ENCODE peak calls at places on chromosomes 13 and 19, in eight cellular contexts. C, F, O, S, B, T, Q and E are unnamed samples.

GRCh38 chr19:2719910-2720776 is 1.0 kb downstream of the DIRAS1 start:
- DNase-seq in C (no peak), F (no peak), O (no peak), S (no peak), B (no peak), T (peak; percentile 17), Q (no peak), E (no peak)

GRCh38 chr19:10921909-10922637 is 6.4 kb downstream of the YIPF2 start:
- DNase-seq in C (no peak), F (no peak), O (no peak), S (no peak), B (no peak), T (no peak), Q (no peak), E (no peak)

GRCh38 chr19:18282788-18283141 is 1.3 kb upstream of the JUND start:
- DNase-seq in C (no peak), F (no peak), O (no peak), S (peak; percentile 83), B (no peak), T (no peak), Q (no peak), E (no peak)

GRCh38 chr13:32824671-32825070 is 191.6 kb upstream of the KL start:
- DNase-seq in C (no peak), F (no peak), O (no peak), S (no peak), B (peak; percentile 67), T (peak; percentile 87), Q (no peak), E (no peak)

GRCh38 chr13:76812971-76813691 is 73.1 kb downstream of the KCTD12 start:
- DNase-seq in C (no peak), F (no peak), O (no peak), S (no peak), B (no peak), T (peak; percentile 45), Q (no peak), E (no peak)

GRCh38 chr13:79987323-79987722 is 353.6 kb downstream of the SPRY2 start:
- DNase-seq in C (no peak), F (no peak), O (no peak), S (no peak), B (no peak), T (no peak), Q (no peak), E (peak; percentile 31)

GRCh38 chr19:35704218-35704617 is at the start of gene ZBTB32:
- DNase-seq in C (no peak), F (no peak), O (no peak), S (peak; percentile 42), B (no peak), T (peak; percentile 69), Q (no peak), E (no peak)

GRCh38 chr13:52070929-52071523 is 46.5 kb downstream of the UTP14C start:
- DNase-seq in C (no peak), F (peak; percentile 25), O (no peak), S (no peak), B (no peak), T (peak; percentile 48), Q (no peak), E (no peak)

GRCh38 chr13:39862891-39863290 is 207.4 kb downstream of the COG6 start:
- DNase-seq in C (no peak), F (no peak), O (no peak), S (no peak), B (no peak), T (no peak), Q (no peak), E (no peak)

GRCh38 chr19:42246143-42246868 is 3.9 kb upstream of the GSK3A start:
- DNase-seq in C (no peak), F (no peak), O (peak; percentile 69), S (peak; percentile 68), B (peak; percentile 59), T (peak; percentile 83), Q (no peak), E (peak; percentile 56)

GRCh38 chr13:77584111-77584510 is 48.6 kb downstream of the SCEL start:
- DNase-seq in C (no peak), F (no peak), O (no peak), S (no peak), B (no peak), T (no peak), Q (no peak), E (no peak)

GRCh38 chr13:22270881-22271280 is 600.0 kb downstream of the FGF9 start:
- DNase-seq in C (no peak), F (no peak), O (no peak), S (no peak), B (no peak), T (no peak), Q (no peak), E (no peak)

GRCh38 chr19:55095260-55096060 is 19.8 kb downstream of the EPS8L1 start:
- DNase-seq in C (no peak), F (no peak), O (no peak), S (no peak), B (no peak), T (no peak), Q (no peak), E (no peak)

GRCh38 chr19:6737873-6738725 is 719 bp upstream of the GPR108 start:
- DNase-seq in C (no peak), F (peak; percentile 82), O (peak; percentile 96), S (peak; percentile 98), B (peak; percentile 51), T (peak; percentile 89), Q (peak; percentile 75), E (peak; percentile 53)

GRCh38 chr19:6739884-6740588 is 556 bp downstream of the TRIP10 start:
- DNase-seq in C (no peak), F (no peak), O (peak; percentile 66), S (no peak), B (no peak), T (no peak), Q (no peak), E (no peak)

GRCh38 chr19:6738726-6739389 is 622 bp upstream of the TRIP10 start:
- DNase-seq in C (no peak), F (peak; percentile 39), O (peak; percentile 59), S (peak; percentile 88), B (no peak), T (no peak), Q (peak; percentile 41), E (no peak)

GRCh38 chr19:6740589-6741348 is 1.3 kb downstream of the TRIP10 start:
- DNase-seq in C (no peak), F (no peak), O (peak; percentile 66), S (peak; percentile 66), B (no peak), T (peak; percentile 53), Q (no peak), E (no peak)

GRCh38 chr19:6739390-6739883 is at the start of gene TRIP10:
- DNase-seq in C (peak; percentile 40), F (peak; percentile 80), O (peak; percentile 89), S (peak; percentile 89), B (no peak), T (peak; percentile 88), Q (peak; percentile 83), E (peak; percentile 39)
- TF ChIP-seq CTCF in C (no peak), F (no peak), O (no peak), S (no peak), B (no peak), T (no peak), Q (no peak), E (no peak)

GRCh38 chr19:49920624-49921363 is 8.2 kb upstream of the ATF5 start:
- DNase-seq in C (no peak), F (no peak), O (peak; percentile 17), S (no peak), B (no peak), T (no peak), Q (no peak), E (no peak)

GRCh38 chr19:49915271-49915670 is 13.7 kb upstream of the ATF5 start:
- DNase-seq in C (no peak), F (no peak), O (no peak), S (no peak), B (no peak), T (no peak), Q (no peak), E (no peak)

GRCh38 chr19:49913720-49914119 is 15.3 kb upstream of the ATF5 start:
- DNase-seq in C (no peak), F (no peak), O (no peak), S (no peak), B (no peak), T (no peak), Q (no peak), E (no peak)

GRCh38 chr19:49918089-49918488 is 10.9 kb upstream of the ATF5 start:
- DNase-seq in C (no peak), F (no peak), O (no peak), S (no peak), B (no peak), T (no peak), Q (no peak), E (no peak)

DNA sequence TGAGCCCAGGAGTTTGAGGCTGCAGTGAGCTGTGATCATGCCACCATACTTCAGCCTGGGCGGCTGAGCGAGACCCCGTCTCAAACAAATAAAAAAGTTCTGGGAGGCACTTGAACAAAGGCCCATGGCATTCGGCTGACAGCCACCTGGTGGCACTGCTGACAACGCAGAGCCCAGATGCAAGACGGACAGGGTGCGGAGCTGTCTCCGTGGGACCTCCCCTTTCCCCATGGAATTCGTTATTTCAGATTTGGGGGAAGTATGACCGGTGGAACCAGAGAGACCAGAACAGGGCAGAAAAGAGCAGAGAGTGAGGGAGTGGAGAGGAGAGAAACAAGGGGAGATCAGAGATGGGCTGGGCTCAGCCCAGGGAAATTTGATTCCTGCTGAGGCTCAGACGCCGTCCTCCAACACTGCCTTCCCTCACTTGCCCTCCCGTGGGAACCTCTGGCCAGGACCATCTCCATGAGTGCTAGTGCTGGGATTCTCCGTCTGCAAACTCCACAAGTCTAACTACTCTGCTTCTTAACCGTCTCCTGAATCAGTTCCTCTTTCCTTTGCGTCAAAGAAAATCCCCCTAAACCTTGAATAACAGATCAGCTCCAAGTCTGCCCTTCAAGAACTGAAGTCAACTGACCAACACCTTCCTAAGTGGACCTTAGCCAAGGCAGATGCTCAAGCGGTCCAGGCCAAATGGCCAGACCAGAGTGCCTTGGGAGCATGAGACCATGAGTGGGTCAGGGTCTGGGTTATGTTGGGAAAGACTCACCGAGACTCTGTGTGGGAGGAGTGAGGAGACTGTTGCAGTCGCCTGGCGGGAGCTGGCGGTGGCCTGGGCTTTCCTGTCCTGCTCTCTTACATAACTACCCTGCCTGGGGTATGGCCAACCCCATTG is 11.9 kb upstream of the ATF5 start:
- DNase-seq in C (no peak), F (no peak), O (peak; percentile 81), S (no peak), B (no peak), T (no peak), Q (no peak), E (no peak)
- TF ChIP-seq CTCF in C (no peak), F (no peak), O (peak; percentile 67), S (no peak), B (no peak), T (no peak), Q (no peak), E (no peak)

DNA sequence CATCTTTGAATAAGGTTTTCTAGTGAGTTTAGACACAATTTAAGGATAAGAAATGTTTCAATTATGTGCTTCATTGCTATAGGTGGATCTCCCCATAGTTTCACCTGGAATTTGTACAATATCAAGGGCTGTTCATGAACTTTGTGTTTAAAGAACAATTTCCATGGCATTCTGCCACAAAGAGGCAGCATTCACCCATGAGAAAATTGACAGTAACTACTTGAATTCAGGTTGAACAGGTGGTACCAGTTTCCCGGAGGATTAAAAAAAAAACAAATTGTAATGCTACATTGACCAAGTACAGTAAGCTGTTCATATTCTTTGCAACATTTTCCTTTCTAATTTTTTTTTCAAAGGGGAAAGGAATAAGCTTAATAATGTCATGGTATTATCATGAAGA is 9.1 kb downstream of the SLITRK5 start:
- DNase-seq in C (no peak), F (no peak), O (no peak), S (no peak), B (no peak), T (no peak), Q (no peak), E (no peak)
- TF ChIP-seq CTCF in C (no peak), F (no peak), O (no peak), S (no peak), B (no peak), T (no peak), Q (no peak), E (no peak)

GRCh38 chr19:31459430-31459829 is 110.2 kb upstream of the TSHZ3 start:
- DNase-seq in C (no peak), F (no peak), O (no peak), S (no peak), B (no peak), T (no peak), Q (no peak), E (no peak)
- TF ChIP-seq CTCF in C (no peak), F (no peak), O (no peak), S (no peak), B (peak; percentile 14), T (no peak), Q (no peak), E (no peak)